ENCODE peak calls at places on chromosome 21, in eight cellular contexts. One of them, this sample, is unnamed.

GRCh38 chr21:25396135-25396711 is 211.1 kb downstream of the MRPL39 start:
- DNase-seq in IMR-90: no peak
- DNase-seq in stimulated activated CD4-positive, alpha-beta T cell treated with anti-CD3 and anti-CD28 coated beads, TNF-alpha, amount 100 ng/mL, for 48 hours: peak
- DNase-seq in HTR-8/SVneo: no peak
- DNase-seq in Daoy: no peak
- DNase-seq in NCI-H1930: no peak
- DNase-seq in T-cell: no peak
- DNase-seq in activated gamma-delta T cell treated with Interleukin-2 at 50 U/mL for 16 hours: no peak
- DNase-seq in this sample: no peak

GRCh38 chr21:33121715-33122475 is 52.0 kb downstream of the OLIG1 start:
- DNase-seq in NCI-H1930: no peak
- DNase-seq in T-cell: no peak
- DNase-seq in activated gamma-delta T cell treated with Interleukin-2 at 50 U/mL for 16 hours: no peak
- DNase-seq in stimulated activated CD4-positive, alpha-beta T cell treated with anti-CD3 and anti-CD28 coated beads, TNF-alpha, amount 100 ng/mL, for 48 hours: no peak
- DNase-seq in Daoy: peak
- DNase-seq in HTR-8/SVneo: no peak
- DNase-seq in IMR-90: peak
- DNase-seq in this sample: peak

GRCh38 chr21:44273046-44273445 is 11.3 kb upstream of the DNMT3L start:
- DNase-seq in IMR-90: no peak
- DNase-seq in stimulated activated CD4-positive, alpha-beta T cell treated with anti-CD3 and anti-CD28 coated beads, TNF-alpha, amount 100 ng/mL, for 48 hours: no peak
- DNase-seq in T-cell: no peak
- DNase-seq in NCI-H1930: no peak
- DNase-seq in Daoy: no peak
- DNase-seq in HTR-8/SVneo: no peak
- DNase-seq in activated gamma-delta T cell treated with Interleukin-2 at 50 U/mL for 16 hours: no peak
- DNase-seq in this sample: no peak

GRCh38 chr21:28150778-28151177 is 841.9 kb downstream of the LTN1 start:
- DNase-seq in NCI-H1930: no peak
- DNase-seq in IMR-90: peak
- DNase-seq in HTR-8/SVneo: no peak
- DNase-seq in Daoy: no peak
- DNase-seq in activated gamma-delta T cell treated with Interleukin-2 at 50 U/mL for 16 hours: no peak
- DNase-seq in T-cell: no peak
- DNase-seq in stimulated activated CD4-positive, alpha-beta T cell treated with anti-CD3 and anti-CD28 coated beads, TNF-alpha, amount 100 ng/mL, for 48 hours: no peak
- DNase-seq in this sample: no peak

GRCh38 chr21:32826317-32827167 is 55.0 kb upstream of the PAXBP1 start:
- DNase-seq in T-cell: no peak
- DNase-seq in Daoy: peak
- DNase-seq in activated gamma-delta T cell treated with Interleukin-2 at 50 U/mL for 16 hours: no peak
- DNase-seq in HTR-8/SVneo: peak
- DNase-seq in IMR-90: peak
- DNase-seq in NCI-H1930: peak
- DNase-seq in stimulated activated CD4-positive, alpha-beta T cell treated with anti-CD3 and anti-CD28 coated beads, TNF-alpha, amount 100 ng/mL, for 48 hours: no peak
- DNase-seq in this sample: peak

GRCh38 chr21:42784276-42784675 is 95.1 kb downstream of the WDR4 start:
- DNase-seq in T-cell: no peak
- DNase-seq in IMR-90: no peak
- DNase-seq in HTR-8/SVneo: no peak
- DNase-seq in NCI-H1930: no peak
- DNase-seq in Daoy: no peak
- DNase-seq in activated gamma-delta T cell treated with Interleukin-2 at 50 U/mL for 16 hours: no peak
- DNase-seq in stimulated activated CD4-positive, alpha-beta T cell treated with anti-CD3 and anti-CD28 coated beads, TNF-alpha, amount 100 ng/mL, for 48 hours: no peak
- DNase-seq in this sample: no peak

GRCh38 chr21:35506352-35506751 is 457.2 kb upstream of the RUNX1 start:
- DNase-seq in Daoy: no peak
- DNase-seq in stimulated activated CD4-positive, alpha-beta T cell treated with anti-CD3 and anti-CD28 coated beads, TNF-alpha, amount 100 ng/mL, for 48 hours: no peak
- DNase-seq in NCI-H1930: no peak
- DNase-seq in T-cell: no peak
- DNase-seq in IMR-90: no peak
- DNase-seq in activated gamma-delta T cell treated with Interleukin-2 at 50 U/mL for 16 hours: no peak
- DNase-seq in HTR-8/SVneo: no peak
- DNase-seq in this sample: no peak

GRCh38 chr21:43712268-43712942 is 6.5 kb upstream of the PDXK start:
- DNase-seq in activated gamma-delta T cell treated with Interleukin-2 at 50 U/mL for 16 hours: no peak
- DNase-seq in Daoy: peak
- DNase-seq in NCI-H1930: no peak
- DNase-seq in IMR-90: peak
- DNase-seq in stimulated activated CD4-positive, alpha-beta T cell treated with anti-CD3 and anti-CD28 coated beads, TNF-alpha, amount 100 ng/mL, for 48 hours: no peak
- DNase-seq in T-cell: no peak
- DNase-seq in HTR-8/SVneo: peak
- DNase-seq in this sample: peak

GRCh38 chr21:46518983-46519583 is 60.4 kb downstream of the DIP2A start:
- DNase-seq in activated gamma-delta T cell treated with Interleukin-2 at 50 U/mL for 16 hours: no peak
- DNase-seq in IMR-90: peak
- DNase-seq in T-cell: no peak
- DNase-seq in Daoy: peak
- DNase-seq in HTR-8/SVneo: no peak
- DNase-seq in NCI-H1930: no peak
- DNase-seq in stimulated activated CD4-positive, alpha-beta T cell treated with anti-CD3 and anti-CD28 coated beads, TNF-alpha, amount 100 ng/mL, for 48 hours: no peak
- DNase-seq in this sample: no peak

GRCh38 chr21:31509108-31510017 is 150.1 kb upstream of the SOD1 start:
- DNase-seq in IMR-90: no peak
- DNase-seq in Daoy: peak
- DNase-seq in T-cell: peak
- DNase-seq in stimulated activated CD4-positive, alpha-beta T cell treated with anti-CD3 and anti-CD28 coated beads, TNF-alpha, amount 100 ng/mL, for 48 hours: peak
- DNase-seq in NCI-H1930: no peak
- DNase-seq in activated gamma-delta T cell treated with Interleukin-2 at 50 U/mL for 16 hours: peak
- DNase-seq in HTR-8/SVneo: peak
- DNase-seq in this sample: no peak

GRCh38 chr21:41090981-41091380 is 77.0 kb upstream of the BACE2 start:
- DNase-seq in Daoy: no peak
- DNase-seq in T-cell: no peak
- DNase-seq in IMR-90: no peak
- DNase-seq in HTR-8/SVneo: no peak
- DNase-seq in activated gamma-delta T cell treated with Interleukin-2 at 50 U/mL for 16 hours: no peak
- DNase-seq in NCI-H1930: no peak
- DNase-seq in stimulated activated CD4-positive, alpha-beta T cell treated with anti-CD3 and anti-CD28 coated beads, TNF-alpha, amount 100 ng/mL, for 48 hours: no peak
- DNase-seq in this sample: no peak

GRCh38 chr21:45938453-45938755 is 43.2 kb upstream of the COL6A1 start:
- DNase-seq in Daoy: no peak
- DNase-seq in T-cell: no peak
- DNase-seq in IMR-90: no peak
- DNase-seq in stimulated activated CD4-positive, alpha-beta T cell treated with anti-CD3 and anti-CD28 coated beads, TNF-alpha, amount 100 ng/mL, for 48 hours: no peak
- DNase-seq in HTR-8/SVneo: no peak
- DNase-seq in activated gamma-delta T cell treated with Interleukin-2 at 50 U/mL for 16 hours: no peak
- DNase-seq in NCI-H1930: no peak
- DNase-seq in this sample: no peak

GRCh38 chr21:26679299-26679698 is 106.2 kb upstream of the CYYR1 start:
- DNase-seq in stimulated activated CD4-positive, alpha-beta T cell treated with anti-CD3 and anti-CD28 coated beads, TNF-alpha, amount 100 ng/mL, for 48 hours: no peak
- DNase-seq in T-cell: no peak
- DNase-seq in NCI-H1930: no peak
- DNase-seq in Daoy: no peak
- DNase-seq in HTR-8/SVneo: no peak
- DNase-seq in activated gamma-delta T cell treated with Interleukin-2 at 50 U/mL for 16 hours: no peak
- DNase-seq in IMR-90: peak
- DNase-seq in this sample: no peak

GRCh38 chr21:25710550-25710949 is 24.2 kb downstream of the ATP5PF start:
- DNase-seq in T-cell: no peak
- DNase-seq in stimulated activated CD4-positive, alpha-beta T cell treated with anti-CD3 and anti-CD28 coated beads, TNF-alpha, amount 100 ng/mL, for 48 hours: no peak
- DNase-seq in activated gamma-delta T cell treated with Interleukin-2 at 50 U/mL for 16 hours: no peak
- DNase-seq in IMR-90: no peak
- DNase-seq in NCI-H1930: no peak
- DNase-seq in HTR-8/SVneo: no peak
- DNase-seq in Daoy: no peak
- DNase-seq in this sample: no peak

GRCh38 chr21:43865471-43866181 is 603 bp downstream of the AGPAT3 start:
- DNase-seq in activated gamma-delta T cell treated with Interleukin-2 at 50 U/mL for 16 hours: peak
- DNase-seq in Daoy: peak
- DNase-seq in stimulated activated CD4-positive, alpha-beta T cell treated with anti-CD3 and anti-CD28 coated beads, TNF-alpha, amount 100 ng/mL, for 48 hours: no peak
- DNase-seq in NCI-H1930: no peak
- DNase-seq in T-cell: no peak
- DNase-seq in HTR-8/SVneo: no peak
- DNase-seq in IMR-90: peak
- DNase-seq in this sample: no peak

GRCh38 chr21:45010860-45011259 is 63.5 kb upstream of the ADARB1 start:
- DNase-seq in activated gamma-delta T cell treated with Interleukin-2 at 50 U/mL for 16 hours: no peak
- DNase-seq in stimulated activated CD4-positive, alpha-beta T cell treated with anti-CD3 and anti-CD28 coated beads, TNF-alpha, amount 100 ng/mL, for 48 hours: no peak
- DNase-seq in Daoy: no peak
- DNase-seq in NCI-H1930: no peak
- DNase-seq in HTR-8/SVneo: no peak
- DNase-seq in T-cell: no peak
- DNase-seq in IMR-90: no peak
- DNase-seq in this sample: no peak

GRCh38 chr21:44516828-44517174 is 23.2 kb downstream of the KRTAP10-1 start:
- DNase-seq in activated gamma-delta T cell treated with Interleukin-2 at 50 U/mL for 16 hours: no peak
- DNase-seq in Daoy: no peak
- DNase-seq in T-cell: no peak
- DNase-seq in NCI-H1930: no peak
- DNase-seq in HTR-8/SVneo: no peak
- DNase-seq in IMR-90: no peak
- DNase-seq in stimulated activated CD4-positive, alpha-beta T cell treated with anti-CD3 and anti-CD28 coated beads, TNF-alpha, amount 100 ng/mL, for 48 hours: no peak
- DNase-seq in this sample: no peak

GRCh38 chr21:34307991-34308532 is 55.7 kb upstream of the KCNE2 start:
- DNase-seq in IMR-90: no peak
- DNase-seq in HTR-8/SVneo: no peak
- DNase-seq in T-cell: no peak
- DNase-seq in stimulated activated CD4-positive, alpha-beta T cell treated with anti-CD3 and anti-CD28 coated beads, TNF-alpha, amount 100 ng/mL, for 48 hours: no peak
- DNase-seq in Daoy: no peak
- DNase-seq in activated gamma-delta T cell treated with Interleukin-2 at 50 U/mL for 16 hours: no peak
- DNase-seq in NCI-H1930: no peak
- DNase-seq in this sample: no peak

GRCh38 chr21:14773777-14774345 is 227.7 kb upstream of the SAMSN1 start:
- DNase-seq in HTR-8/SVneo: peak
- DNase-seq in T-cell: no peak
- DNase-seq in Daoy: no peak
- DNase-seq in stimulated activated CD4-positive, alpha-beta T cell treated with anti-CD3 and anti-CD28 coated beads, TNF-alpha, amount 100 ng/mL, for 48 hours: peak
- DNase-seq in IMR-90: no peak
- DNase-seq in activated gamma-delta T cell treated with Interleukin-2 at 50 U/mL for 16 hours: peak
- DNase-seq in NCI-H1930: no peak
- DNase-seq in this sample: no peak

GRCh38 chr21:39123375-39123774 is 59.9 kb downstream of the PSMG1 start:
- DNase-seq in activated gamma-delta T cell treated with Interleukin-2 at 50 U/mL for 16 hours: no peak
- DNase-seq in Daoy: no peak
- DNase-seq in IMR-90: no peak
- DNase-seq in stimulated activated CD4-positive, alpha-beta T cell treated with anti-CD3 and anti-CD28 coated beads, TNF-alpha, amount 100 ng/mL, for 48 hours: no peak
- DNase-seq in HTR-8/SVneo: no peak
- DNase-seq in T-cell: no peak
- DNase-seq in NCI-H1930: no peak
- DNase-seq in this sample: no peak

GRCh38 chr21:46021978-46022544 is 40.5 kb downstream of the COL6A1 start:
- DNase-seq in HTR-8/SVneo: no peak
- DNase-seq in Daoy: no peak
- DNase-seq in activated gamma-delta T cell treated with Interleukin-2 at 50 U/mL for 16 hours: no peak
- DNase-seq in NCI-H1930: no peak
- DNase-seq in T-cell: no peak
- DNase-seq in IMR-90: no peak
- DNase-seq in stimulated activated CD4-positive, alpha-beta T cell treated with anti-CD3 and anti-CD28 coated beads, TNF-alpha, amount 100 ng/mL, for 48 hours: no peak
- DNase-seq in this sample: no peak

This sample was measured in HFFc6.